ENCODE peak calls at places on chromosomes 1 and 21, in four cellular contexts. X is tibial artery; O is CD4-positive, CD25-positive, alpha-beta regulatory T cell; M is heart right ventricle. B is an unnamed sample. For H3K4me1, the result is how much of the 10 kb centered on the place peaks cover.

GRCh38 chr1:38990401-38990745 is 703 bp upstream of the AKIRIN1 start:
- DNase-seq in X (no peak), O (no peak), M (no peak), B (no peak)

GRCh38 chr1:245753807-245754206 is 599.0 kb downstream of the KIF26B start:
- DNase-seq in X (no peak), O (no peak), M (no peak), B (no peak)

GRCh38 chr1:48939828-48940227 is 163.1 kb upstream of the BEND5 start:
- DNase-seq in X (no peak), O (no peak), M (no peak), B (no peak)

GRCh38 chr1:203796223-203796747 is 862 bp downstream of the ZBED6 start:
- DNase-seq in X (peak), O (peak), M (no peak), B (no peak)

GRCh38 chr21:38954450-38955059 is 148.8 kb downstream of the ETS2 start:
- DNase-seq in X (no peak), O (no peak), M (no peak), B (no peak)

GRCh38 chr1:32411261-32411660 is 17.0 kb upstream of the BSDC1 start:
- DNase-seq in X (no peak), O (no peak), M (no peak), B (no peak)

GRCh38 chr1:248828845-248829244 is 3.1 kb upstream of the SH3BP5L start:
- DNase-seq in X (no peak), O (no peak), M (no peak), B (no peak)

GRCh38 chr1:4928186-4928585 is 273.8 kb downstream of the AJAP1 start:
- DNase-seq in X (no peak), O (no peak), M (no peak), B (no peak)

GRCh38 chr1:78713249-78713648 is 63.6 kb downstream of the IFI44 start:
- DNase-seq in X (no peak), O (no peak), M (no peak), B (no peak)

GRCh38 chr1:174786760-174787159 is 213.0 kb upstream of the CACYBP start:
- DNase-seq in X (no peak), O (no peak), M (no peak), B (no peak)

GRCh38 chr1:224061436-224061835 is 52.5 kb upstream of the FBXO28 start:
- DNase-seq in X (no peak), O (no peak), M (no peak), B (no peak)

GRCh38 chr1:91555821-91556531 is 55.3 kb downstream of the CDC7 start:
- DNase-seq in X (no peak), O (peak), M (no peak), B (no peak)

GRCh38 chr21:39060485-39061099 is 122.7 kb downstream of the PSMG1 start:
- DNase-seq in X (no peak), O (no peak), M (no peak), B (no peak)

GRCh38 chr1:175225805-175226129 is 33.2 kb upstream of the KIAA0040 start:
- DNase-seq in X (no peak), O (no peak), M (no peak), B (no peak)

GRCh38 chr1:94926915-94927404 is at the start of gene CNN3:
- DNase-seq in X (peak), O (peak), M (peak), B (peak)

GRCh38 chr1:33388989-33389771 is 41.7 kb downstream of the PHC2 start:
- DNase-seq in X (no peak), O (no peak), M (no peak), B (peak)

GRCh38 chr1:182877842-182878241 is 38.7 kb downstream of the DHX9 start:
- DNase-seq in X (no peak), O (no peak), M (no peak), B (no peak)

GRCh38 chr1:174114788-174115448 is 44.4 kb upstream of the RABGAP1L start:
- DNase-seq in X (no peak), O (peak), M (no peak), B (no peak)

GRCh38 chr1:3402258-3403010 is 52.0 kb upstream of the ARHGEF16 start:
- DNase-seq in X (no peak), O (no peak), M (no peak), B (no peak)

GRCh38 chr1:42311138-42311537 is 23.9 kb downstream of the FOXJ3 start:
- DNase-seq in X (no peak), O (no peak), M (no peak), B (no peak)

GRCh38 chr1:212515329-212515760 is 82.6 kb downstream of the NENF start:
- DNase-seq in X (no peak), O (no peak), M (no peak), B (no peak)

GRCh38 chr21:41780337-41781046 is 13.6 kb upstream of the RIPK4 start:
- DNase-seq in X (no peak), O (no peak), M (no peak), B (no peak)

GRCh38 chr1:156421939-156422601 is 53.1 kb downstream of the RHBG start:
- DNase-seq in X (no peak), O (no peak), M (no peak), B (no peak)

GRCh38 chr1:178361847-178362246 is 134.9 kb downstream of the CLEC20A start:
- DNase-seq in X (no peak), O (no peak), M (no peak), B (no peak)

GRCh38 chr1:6082430-6082971 is 36.8 kb downstream of the KCNAB2 start:
- DNase-seq in X (peak), O (no peak), M (no peak), B (no peak)

GRCh38 chr1:113756461-113756860 is 2.8 kb downstream of the PHTF1 start:
- DNase-seq in X (no peak), O (no peak), M (no peak), B (no peak)

GRCh38 chr1:232291681-232292080 is 338.3 kb downstream of the SIPA1L2 start:
- DNase-seq in X (peak), O (no peak), M (no peak), B (no peak)

GRCh38 chr21:39660596-39660995 is 47.9 kb downstream of the B3GALT5 start:
- DNase-seq in X (no peak), O (no peak), M (peak), B (peak)

GRCh38 chr1:162187676-162188075 is 118.2 kb downstream of the NOS1AP start:
- DNase-seq in X (peak), O (no peak), M (no peak), B (no peak)

GRCh38 chr21:23853796-23854379 is 1753.4 kb downstream of the MRPL39 start:
- DNase-seq in X (no peak), O (peak), M (no peak), B (no peak)

GRCh38 chr1:202291961-202292712 is 49.6 kb downstream of the UBE2T start:
- DNase-seq in X (no peak), O (no peak), M (peak), B (peak)

GRCh38 chr21:25983745-25984144 is 186.8 kb downstream of the APP start:
- DNase-seq in X (no peak), O (no peak), M (no peak), B (no peak)

GRCh38 chr1:4346141-4346540 is 308.3 kb upstream of the AJAP1 start:
- DNase-seq in X (no peak), O (no peak), M (no peak), B (no peak)

GRCh38 chr1:184567648-184568047 is 180.8 kb downstream of the C1orf21 start:
- DNase-seq in X (no peak), O (no peak), M (no peak), B (no peak)

GRCh38 chr1:37633950-37634553 is 640 bp downstream of the RSPO1 start:
- DNase-seq in X (no peak), O (no peak), M (no peak), B (no peak)
- H3K4me3 ChIP-seq in X (peak), O (no peak), M (no peak), B (peak)

DNA sequence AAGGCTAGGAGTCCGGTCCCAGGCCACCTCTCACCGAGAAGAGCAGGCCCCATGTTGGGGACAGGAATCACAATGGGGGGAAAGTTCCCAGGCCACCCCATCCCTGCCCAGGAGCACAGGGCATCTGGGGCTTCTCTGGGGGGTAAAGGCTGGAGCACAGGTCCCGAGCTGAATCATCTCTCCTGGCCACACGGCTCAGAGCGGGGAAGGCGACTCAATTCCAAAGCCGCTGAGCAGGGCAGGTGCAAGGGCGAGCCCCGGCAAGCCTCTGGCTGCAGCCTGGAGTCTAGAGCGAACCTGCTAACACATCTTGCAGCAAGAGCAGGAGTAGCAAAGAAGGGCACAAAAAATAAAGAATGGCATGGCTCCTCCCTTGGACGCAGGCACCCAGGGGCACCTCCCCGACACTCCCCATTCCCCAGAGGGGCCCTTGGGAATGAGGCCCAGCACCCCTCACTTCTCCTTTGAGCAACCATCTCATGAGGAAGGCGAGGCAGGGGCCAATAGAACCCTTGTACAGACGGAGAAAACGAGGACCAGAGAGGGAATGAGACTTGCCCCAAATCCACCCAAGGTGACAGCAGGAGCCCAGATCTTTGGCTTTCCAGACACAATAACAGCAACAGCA is 20.6 kb upstream of the ALDH4A1 start:
- DNase-seq in X (no peak), O (no peak), M (no peak), B (no peak)
- H3K4me1 ChIP-seq in X (half or more), O (half or more), M (half or more), B (half or more)

GRCh38 chr1:44602675-44603610 is 71.3 kb downstream of the TMEM53 start:
- DNase-seq in X (no peak), O (no peak), M (no peak), B (no peak)
- H3K4me3 ChIP-seq in X (no peak), O (no peak), M (no peak), B (no peak)

GRCh38 chr1:28898267-28898955 is 16.0 kb upstream of the EPB41 start:
- DNase-seq in X (no peak), O (no peak), M (peak), B (no peak)
- H3K4me1 ChIP-seq in X (under half), O (under half), M (under half), B (under half)

DNA sequence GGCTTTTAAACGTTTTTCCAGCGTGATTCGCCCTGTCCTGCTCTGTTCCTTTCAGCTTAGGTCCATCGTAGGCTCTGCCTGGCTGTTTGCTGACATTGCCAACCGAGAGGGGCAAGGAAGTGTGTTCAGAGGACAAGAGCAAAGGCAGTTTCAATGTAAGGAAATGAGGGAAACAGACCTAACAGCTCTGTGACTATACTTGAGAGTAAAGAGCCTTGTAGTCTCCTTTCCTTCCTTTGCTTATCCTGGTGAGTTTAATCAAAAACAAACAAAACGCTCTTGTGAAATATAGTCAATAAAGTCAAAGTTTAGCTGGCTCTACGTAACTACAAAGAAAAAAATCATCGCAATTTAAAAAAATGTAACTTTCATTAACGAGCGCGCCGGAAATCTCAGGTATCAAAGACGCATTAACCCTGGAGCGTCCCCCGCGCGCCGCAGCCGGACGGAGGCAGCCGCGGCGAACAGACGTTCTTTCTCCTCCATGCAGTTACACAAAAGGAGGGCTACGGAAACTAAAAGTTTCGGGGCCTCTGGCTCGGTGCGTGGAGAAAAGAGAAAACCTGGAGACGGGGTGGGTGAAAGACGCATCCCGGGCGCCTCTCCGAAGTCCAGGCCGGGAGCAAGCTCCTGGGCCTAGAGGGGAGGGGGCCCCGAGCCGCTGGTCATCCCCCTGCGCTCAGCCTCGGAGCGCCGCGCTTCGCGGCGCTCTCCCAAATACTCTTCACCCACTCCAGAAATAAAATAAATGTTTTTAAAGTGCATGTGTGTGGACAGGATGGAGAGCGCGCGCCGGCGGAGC is 594 bp upstream of the ADGRL2 start:
- DNase-seq in X (peak), O (no peak), M (peak), B (peak)
- H3K4me3 ChIP-seq in X (peak), O (no peak), M (peak), B (peak)

DNA sequence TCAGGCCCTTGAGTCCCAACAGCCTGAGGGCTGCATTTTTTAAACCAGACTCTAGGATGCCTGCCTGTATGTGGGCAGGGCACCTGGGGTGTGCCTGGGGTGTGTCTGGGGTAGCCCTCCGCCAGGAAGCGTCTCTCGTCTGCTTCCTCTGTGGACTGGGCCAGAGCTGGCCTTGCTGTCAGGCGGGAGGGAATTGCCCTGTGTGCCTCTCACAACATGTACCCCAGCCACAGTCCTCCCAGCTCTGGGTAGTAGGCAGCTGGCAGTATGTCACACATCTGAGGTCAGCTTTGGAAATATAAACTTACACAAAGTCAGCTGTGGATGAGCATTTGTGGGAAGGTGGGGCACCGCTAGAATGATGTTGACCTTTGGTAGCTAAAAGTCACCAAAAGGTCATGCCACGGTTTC is 13.0 kb downstream of the TRAF5 start:
- DNase-seq in X (no peak), O (peak), M (no peak), B (no peak)
- H3K4me1 ChIP-seq in X (under half), O (half or more), M (under half), B (under half)

DNA sequence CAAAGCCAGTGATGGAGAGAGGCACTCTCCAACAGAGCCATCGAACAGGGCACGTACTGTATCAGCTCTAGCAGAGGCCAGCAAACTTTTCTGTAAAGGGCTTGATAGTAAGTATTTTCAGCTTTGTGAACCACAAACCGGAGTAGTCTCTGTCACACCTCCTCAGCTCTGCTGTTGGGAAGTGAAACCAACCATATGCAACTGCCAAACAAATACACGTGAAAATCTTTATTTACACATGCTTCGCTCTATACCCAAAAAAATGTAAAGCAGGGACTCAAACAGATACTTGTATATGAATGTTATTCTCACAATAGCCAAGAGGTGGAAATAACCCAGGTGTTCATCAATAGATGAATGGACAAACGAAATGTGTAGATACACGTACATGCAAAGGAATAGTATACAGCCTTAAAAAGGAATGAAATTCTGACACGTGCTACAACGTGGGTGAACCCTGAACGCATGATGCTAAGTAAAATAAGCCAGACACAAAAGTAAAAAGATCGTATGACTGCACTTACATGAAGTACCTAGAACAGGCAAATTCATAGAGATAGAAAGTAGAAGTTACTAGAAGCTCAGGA is 39.0 kb downstream of the SETD4 start:
- DNase-seq in X (no peak), O (no peak), M (no peak), B (no peak)
- H3K4me3 ChIP-seq in X (no peak), O (no peak), M (no peak), B (no peak)